ENCODE peak calls at places on chromosomes 2 and 18, in six cellular contexts. R, J, G, B, Q and I are unnamed samples.

GRCh38 chr18:80175451-80176235 is 66.6 kb downstream of the ADNP2 start:
- DNase-seq in J (peak), R (no peak), G (peak), Q (no peak), B (no peak), I (peak)

GRCh38 chr18:34224423-34225217 is at the start of gene NOL4:
- DNase-seq in G (peak), B (no peak), J (no peak), R (no peak), Q (peak), I (no peak)

GRCh38 chr18:48521723-48522122 is 17.1 kb upstream of the CTIF start:
- DNase-seq in G (no peak), B (no peak), R (no peak), Q (no peak), J (no peak), I (no peak)

GRCh38 chr2:217798191-217798590 is 204.6 kb downstream of the TNS1 start:
- DNase-seq in G (no peak), J (no peak), B (no peak), Q (no peak), R (no peak), I (no peak)

GRCh38 chr2:156170929-156171328 is 161.6 kb downstream of the NR4A2 start:
- DNase-seq in B (no peak), J (no peak), Q (no peak), G (no peak), R (no peak), I (no peak)

GRCh38 chr2:109064660-109065306 is 64.2 kb upstream of the SH3RF3 start:
- DNase-seq in B (no peak), R (no peak), Q (no peak), J (no peak), G (no peak), I (no peak)

GRCh38 chr18:55489742-55490055 is 98.3 kb downstream of the TCF4 start:
- DNase-seq in G (peak), B (no peak), J (no peak), R (no peak), Q (no peak), I (no peak)

GRCh38 chr18:69974365-69974764 is 26.7 kb upstream of the CD226 start:
- DNase-seq in J (no peak), R (no peak), Q (no peak), G (no peak), B (no peak), I (no peak)

GRCh38 chr2:207161724-207162123 is 4.0 kb downstream of the KLF7 start:
- DNase-seq in J (no peak), B (no peak), R (no peak), Q (no peak), G (peak), I (no peak)

GRCh38 chr2:14903709-14904374 is 271.3 kb downstream of the LRATD1 start:
- DNase-seq in R (no peak), J (no peak), Q (peak), B (no peak), G (peak), I (peak)

GRCh38 chr2:108217211-108217610 is 22.6 kb upstream of the SULT1C3 start:
- DNase-seq in Q (no peak), G (no peak), B (no peak), J (no peak), R (no peak), I (no peak)

GRCh38 chr2:28610583-28611201 is 114.8 kb downstream of the PLB1 start:
- DNase-seq in J (peak), Q (no peak), G (no peak), B (no peak), R (peak), I (no peak)

GRCh38 chr18:24429188-24429587 is 2.7 kb downstream of the IMPACT start:
- DNase-seq in J (no peak), B (no peak), G (no peak), R (no peak), Q (no peak), I (no peak)

GRCh38 chr2:26457241-26457666 is 20.7 kb downstream of the OTOF start:
- DNase-seq in B (no peak), Q (no peak), J (no peak), R (no peak), G (no peak), I (no peak)

GRCh38 chr2:237529452-237530402 is 36.6 kb upstream of the PRLH start:
- DNase-seq in J (no peak), R (no peak), G (no peak), B (no peak), Q (no peak), I (no peak)

GRCh38 chr2:4992226-4992625 is 700.0 kb upstream of the SOX11 start:
- DNase-seq in J (no peak), B (no peak), R (no peak), G (peak), Q (no peak), I (no peak)

GRCh38 chr2:165927353-165927752 is 26.2 kb downstream of the TTC21B start:
- DNase-seq in G (no peak), B (no peak), R (no peak), Q (no peak), J (no peak), I (no peak)

GRCh38 chr2:71458413-71459083 is 5.2 kb downstream of the DYSF start:
- DNase-seq in B (no peak), Q (no peak), G (no peak), J (peak), R (no peak), I (no peak)

GRCh38 chr2:30410217-30410616 is 36.8 kb upstream of the LCLAT1 start:
- DNase-seq in B (no peak), G (no peak), Q (no peak), J (no peak), R (no peak), I (no peak)

GRCh38 chr18:39627936-39628335 is 2062.3 kb upstream of the CELF4 start:
- DNase-seq in R (no peak), Q (no peak), J (no peak), B (no peak), G (no peak), I (no peak)

GRCh38 chr18:56162871-56163270 is 475.5 kb downstream of the TXNL1 start:
- DNase-seq in Q (no peak), R (no peak), J (no peak), B (no peak), G (no peak), I (no peak)

GRCh38 chr18:11176416-11176815 is 27.0 kb upstream of the PIEZO2 start:
- DNase-seq in R (peak), Q (no peak), B (no peak), G (no peak), J (no peak), I (no peak)

GRCh38 chr2:120262761-120263428 is 10.2 kb downstream of the RALB start:
- DNase-seq in G (no peak), R (no peak), Q (no peak), J (no peak), B (no peak), I (no peak)

GRCh38 chr18:11500153-11501122 is 109.0 kb upstream of the SLC35G4 start:
- DNase-seq in G (no peak), R (peak), Q (peak), J (no peak), B (no peak), I (no peak)

GRCh38 chr2:122451040-122451439 is 695.6 kb downstream of the TSN start:
- DNase-seq in R (no peak), Q (peak), J (no peak), B (no peak), G (peak), I (no peak)

GRCh38 chr2:58967736-58968135 is 726.6 kb upstream of the FANCL start:
- DNase-seq in R (no peak), J (no peak), G (no peak), B (no peak), Q (no peak), I (no peak)

GRCh38 chr18:63850010-63850409 is 37.5 kb upstream of the SERPINB2 start:
- DNase-seq in B (no peak), Q (no peak), G (peak), R (no peak), J (no peak), I (no peak)

GRCh38 chr2:237698338-237698694 is 70.9 kb downstream of the LRRFIP1 start:
- DNase-seq in J (no peak), Q (no peak), G (no peak), B (no peak), R (no peak), I (no peak)